ENCODE peak calls at places on chromosome 19, in four cellular contexts. K is OCI-LY7, C is A673, M is GM23338. H is an unnamed sample.

GRCh38 chr19:1250374-1251232 is 2.2 kb downstream of the MIDN start:
- DNase-seq in C (peak; percentile 86), M (peak; percentile 81), K (peak; percentile 74), H (peak; percentile 82)

GRCh38 chr19:13052447-13053232 is 50.0 kb downstream of the LYL1 start:
- DNase-seq in K (no peak), C (no peak), M (no peak), H (no peak)

GRCh38 chr19:3366104-3366760 is at the start of gene NFIC:
- DNase-seq in M (peak; percentile 77), C (peak; percentile 89), K (no peak), H (peak; percentile 87)

GRCh38 chr19:4923379-4923747 is 14.1 kb downstream of the UHRF1 start:
- DNase-seq in M (no peak), K (no peak), C (no peak), H (no peak)

GRCh38 chr19:13955662-13956364 is 3.5 kb downstream of the DCAF15 start:
- DNase-seq in M (no peak), C (no peak), K (no peak), H (no peak)

GRCh38 chr19:43524922-43525835 is 1.8 kb downstream of the ETHE1 start:
- DNase-seq in C (peak; percentile 31), K (no peak), M (peak; percentile 74), H (peak; percentile 46)

GRCh38 chr19:39174558-39175544 is 21.9 kb upstream of the NCCRP1 start:
- DNase-seq in K (no peak), M (no peak), C (no peak), H (no peak)

GRCh38 chr19:12828494-12828893 is 5.9 kb downstream of the RTBDN start:
- DNase-seq in M (peak; percentile 92), K (peak; percentile 58), C (peak; percentile 76), H (no peak)

GRCh38 chr19:35742121-35742724 is at the start of gene IGFLR1:
- DNase-seq in M (no peak), C (no peak), K (peak; percentile 75), H (no peak)

GRCh38 chr19:24101459-24102122 is 14.6 kb downstream of the ZNF254 start:
- DNase-seq in M (no peak), C (no peak), K (no peak), H (no peak)

GRCh38 chr19:40802300-40803169 is 3.5 kb downstream of the EGLN2 start:
- DNase-seq in M (no peak), K (peak; percentile 35), C (no peak), H (peak; percentile 82)

GRCh38 chr19:6556480-6556879 is 25.7 kb downstream of the TNFSF9 start:
- DNase-seq in K (no peak), C (no peak), M (no peak), H (no peak)

GRCh38 chr19:47891923-47892666 is 6.0 kb upstream of the SULT2A1 start:
- DNase-seq in M (peak; percentile 15), C (no peak), K (no peak), H (no peak)

GRCh38 chr19:45768644-45769053 is 403 bp downstream of the SIX5 start:
- DNase-seq in M (peak; percentile 51), C (peak; percentile 67), K (peak; percentile 64), H (peak; percentile 57)

GRCh38 chr19:6233827-6234511 is 45.8 kb downstream of the MLLT1 start:
- DNase-seq in K (no peak), M (no peak), C (no peak), H (peak; percentile 68)

GRCh38 chr19:15430526-15431120 is 11.8 kb upstream of the AKAP8L start:
- DNase-seq in K (no peak), C (no peak), M (no peak), H (no peak)
- H3K4me1 ChIP-seq in K (peaks cover 21% of the 10 kb centered on the region), C (peaks cover 14% of the 10 kb centered on the region), M (peaks cover 6% of the 10 kb centered on the region), H (peaks cover 31% of the 10 kb centered on the region)

GRCh38 chr19:29712744-29713516 is 2.1 kb downstream of the C19orf12 start:
- DNase-seq in M (no peak), C (no peak), K (no peak), H (no peak)
- H3K4me1 ChIP-seq in M (peaks cover 25% of the 10 kb centered on the region), C (peaks cover 8% of the 10 kb centered on the region), K (peaks cover 24% of the 10 kb centered on the region), H (peaks cover 26% of the 10 kb centered on the region)

GRCh38 chr19:18300930-18301717 is 19.7 kb upstream of the JUND start:
- DNase-seq in C (no peak), M (no peak), K (no peak), H (peak; percentile 88)
- H3K4me1 ChIP-seq in C (peaks cover 17% of the 10 kb centered on the region), M (peaks cover 37% of the 10 kb centered on the region), K (peaks cover 42% of the 10 kb centered on the region), H (peaks cover 36% of the 10 kb centered on the region)

GRCh38 chr19:29945017-29945416 is 3.0 kb downstream of the URI1 start:
- DNase-seq in C (no peak), K (no peak), M (no peak), H (no peak)

GRCh38 chr19:29942404-29943261 is 594 bp downstream of the URI1 start:
- DNase-seq in M (peak; percentile 71), C (peak; percentile 70), K (peak; percentile 85), H (peak; percentile 85)

GRCh38 chr19:29941828-29942403 is at the start of gene URI1:
- DNase-seq in M (peak; percentile 90), C (peak; percentile 91), K (peak; percentile 86), H (peak; percentile 92)

GRCh38 chr19:29944415-29945012 is 2.5 kb downstream of the URI1 start:
- DNase-seq in C (no peak), M (no peak), K (no peak), H (no peak)

DNA sequence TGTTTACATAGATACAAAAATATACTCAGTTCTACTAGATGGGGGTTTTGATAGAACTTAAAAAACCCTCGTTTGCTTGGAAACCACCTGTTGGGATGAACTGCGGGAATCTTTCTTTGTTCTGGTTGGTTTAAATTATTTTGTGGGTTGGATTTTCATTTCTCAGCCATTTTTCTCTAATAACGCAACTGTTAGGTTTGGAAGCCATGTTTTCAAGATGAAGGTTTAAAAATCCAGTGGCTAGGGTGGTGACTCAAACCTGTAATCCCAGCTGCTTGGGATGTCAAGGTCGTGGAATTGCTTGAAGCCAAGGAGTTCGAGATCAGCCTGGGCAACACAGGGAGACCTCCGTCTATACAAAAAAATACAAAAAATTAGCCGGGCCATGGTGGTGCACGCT is 1.6 kb downstream of the URI1 start:
- DNase-seq in M (no peak), K (no peak), C (no peak), H (no peak)
- H3K4me1 ChIP-seq in M (peaks cover 24% of the 10 kb centered on the region), K (peaks cover 37% of the 10 kb centered on the region), C (peaks cover 28% of the 10 kb centered on the region), H (peaks cover 26% of the 10 kb centered on the region)

GRCh38 chr19:19461671-19462622 is 53.4 kb downstream of the TSSK6 start:
- DNase-seq in C (peak; percentile 74), K (no peak), M (peak; percentile 90), H (peak; percentile 70)

GRCh38 chr19:19463348-19464117 is 51.8 kb downstream of the TSSK6 start:
- DNase-seq in M (no peak), K (no peak), C (peak; percentile 64), H (no peak)

GRCh38 chr19:19465436-19466070 is 49.8 kb downstream of the TSSK6 start:
- DNase-seq in M (no peak), K (no peak), C (no peak), H (no peak)

GRCh38 chr19:19466201-19466600 is 49.1 kb downstream of the TSSK6 start:
- DNase-seq in C (no peak), M (no peak), K (no peak), H (no peak)

GRCh38 chr19:19464339-19465098 is 50.8 kb downstream of the TSSK6 start:
- DNase-seq in K (no peak), M (peak; percentile 86), C (peak; percentile 66), H (peak; percentile 30)
- H3K4me1 ChIP-seq in K (peaks cover 23% of the 10 kb centered on the region), M (peaks cover 45% of the 10 kb centered on the region), C (peaks cover 50% of the 10 kb centered on the region), H (peaks cover 51% of the 10 kb centered on the region)

GRCh38 chr19:2294377-2295335 is 12.7 kb upstream of the PEAK3 start:
- DNase-seq in K (no peak), C (peak; percentile 66), M (no peak), H (peak; percentile 62)
- H3K4me1 ChIP-seq in K (peaks cover 16% of the 10 kb centered on the region), C (peaks cover 18% of the 10 kb centered on the region), M (no peaks in the 10 kb centered on the region), H (peaks cover 25% of the 10 kb centered on the region)

GRCh38 chr19:16891696-16892382 is 3.0 kb downstream of the F2RL3 start:
- DNase-seq in C (no peak), K (no peak), M (no peak), H (no peak)
- H3K4me1 ChIP-seq in C (no peaks in the 10 kb centered on the region), K (peaks cover 29% of the 10 kb centered on the region), M (peaks cover 3% of the 10 kb centered on the region), H (peaks cover 13% of the 10 kb centered on the region)

DNA sequence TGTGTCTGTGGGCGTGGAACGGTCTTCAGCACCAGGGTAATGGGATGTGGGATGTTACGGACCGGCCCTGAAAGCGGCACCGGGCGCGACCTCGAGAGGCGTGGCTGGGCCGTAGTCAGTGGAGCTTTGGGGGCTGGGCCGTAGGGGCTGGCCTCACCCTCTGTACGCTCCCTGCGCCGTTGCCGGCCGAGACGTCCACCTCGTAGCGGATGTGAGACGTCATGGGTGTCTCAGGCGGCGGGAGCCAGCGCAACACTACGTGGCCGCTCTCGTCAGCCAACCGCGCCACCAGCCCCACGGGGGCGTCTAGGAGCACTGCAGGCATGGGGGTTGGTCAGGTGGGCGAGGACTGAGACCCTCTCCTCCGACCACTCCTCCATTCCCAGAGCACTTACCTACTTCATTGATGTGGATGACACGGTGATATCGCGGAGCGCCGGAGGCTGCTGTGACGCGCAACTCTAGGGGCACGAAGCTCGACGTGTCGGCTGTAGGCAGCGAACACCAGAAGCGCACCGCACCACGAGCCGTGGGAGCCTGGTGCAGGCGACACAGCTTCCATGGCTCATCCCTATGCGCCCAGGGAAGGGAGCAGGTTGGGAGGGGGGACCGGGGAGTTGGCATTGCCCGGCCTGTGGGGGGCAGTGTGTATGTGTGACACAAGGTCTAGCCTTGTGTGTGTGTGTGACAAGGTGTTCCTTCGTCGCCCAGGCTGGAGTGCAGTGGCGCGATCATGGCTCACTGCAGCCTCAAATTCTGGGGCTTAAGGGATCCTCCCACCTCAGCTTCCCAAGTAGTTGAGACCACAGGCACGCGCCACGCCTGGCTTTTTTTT is 2.4 kb downstream of the EPOR start:
- DNase-seq in K (peak; percentile 93), M (peak; percentile 96), C (peak; percentile 91), H (peak; percentile 74)
- H3K4me1 ChIP-seq in K (peaks cover 58% of the 10 kb centered on the region), M (peaks cover 3% of the 10 kb centered on the region), C (peaks cover 25% of the 10 kb centered on the region), H (no peaks in the 10 kb centered on the region)

H was measured in heart left ventricle.